ENCODE peak calls at places on chromosomes 16 and 17, in six cellular contexts. C is CD4-positive, alpha-beta memory T cell; R is K562; E is lung; M is HFF-Myc; Q is adipocyte. S is an unnamed sample.
A peak's percentile ranks its signal among the peaks of the same experiment; 100 is the strongest.

GRCh38 chr17:58112970-58113631 is 29.9 kb downstream of the DYNLL2 start:
- DNase-seq in M (peak; percentile 54), R (peak; percentile 78), E (peak; percentile 80), Q (peak; percentile 88), C (peak; percentile 79), S (peak; percentile 68)

GRCh38 chr17:2695243-2695960 is 16.2 kb downstream of the CLUH start:
- DNase-seq in R (no peak), M (no peak), C (no peak), Q (no peak), E (no peak), S (no peak)

GRCh38 chr17:70613681-70614080 is 444.3 kb downstream of the KCNJ2 start:
- DNase-seq in E (no peak), Q (no peak), C (no peak), M (no peak), R (no peak), S (no peak)

GRCh38 chr16:88473666-88474534 is 20.8 kb downstream of the ZFPM1 start:
- DNase-seq in R (peak; percentile 90), E (no peak), Q (no peak), M (no peak), C (no peak), S (peak; percentile 87)

GRCh38 chr16:11253009-11253994 is 2.7 kb downstream of the SOCS1 start:
- DNase-seq in R (peak; percentile 46), E (no peak), Q (peak; percentile 19), M (no peak), C (peak; percentile 58), S (peak; percentile 66)

GRCh38 chr17:46081018-46081320 is 81.9 kb downstream of the STH start:
- DNase-seq in E (no peak), R (no peak), C (no peak), M (no peak), Q (no peak), S (no peak)

GRCh38 chr16:63789603-63790002 is 1332.3 kb downstream of the CDH11 start:
- DNase-seq in Q (peak; percentile 15), C (no peak), E (no peak), M (no peak), R (peak; percentile 11), S (no peak)

GRCh38 chr17:20735796-20736195 is 156.3 kb downstream of the CDRT15L2 start:
- DNase-seq in R (no peak), Q (no peak), E (no peak), C (no peak), M (no peak), S (no peak)

GRCh38 chr17:13601317-13601775 is 383 bp downstream of the HS3ST3A1 start:
- DNase-seq in E (no peak), R (no peak), M (no peak), Q (peak; percentile 54), C (peak; percentile 3), S (no peak)

GRCh38 chr16:31458073-31458834 is 1.0 kb upstream of the ARMC5 start:
- DNase-seq in M (peak; percentile 71), E (peak; percentile 63), R (peak; percentile 75), Q (peak; percentile 65), C (peak; percentile 63), S (peak; percentile 60)

GRCh38 chr17:15883617-15884111 is 61.3 kb upstream of the ADORA2B start:
- DNase-seq in E (no peak), M (peak; percentile 67), C (no peak), Q (peak; percentile 22), R (peak; percentile 14), S (peak; percentile 94)

GRCh38 chr17:27873746-27874145 is 19.4 kb downstream of the LYRM9 start:
- DNase-seq in M (peak; percentile 14), R (no peak), C (no peak), E (no peak), Q (no peak), S (peak; percentile 35)

GRCh38 chr16:7482028-7482427 is 149.4 kb downstream of the RBFOX1 start:
- DNase-seq in C (no peak), E (no peak), Q (no peak), M (no peak), R (no peak), S (no peak)

GRCh38 chr17:29977836-29978235 is 36.4 kb downstream of the EFCAB5 start:
- DNase-seq in M (no peak), Q (peak; percentile 52), C (no peak), R (no peak), E (no peak), S (no peak)

GRCh38 chr17:76104896-76105231 is 1.3 kb upstream of the EXOC7 start:
- DNase-seq in C (no peak), Q (no peak), E (no peak), R (no peak), M (no peak), S (no peak)

GRCh38 chr17:349666-350065 is 2.9 kb downstream of the RPH3AL start:
- DNase-seq in C (no peak), R (no peak), E (no peak), Q (no peak), M (no peak), S (peak; percentile 58)

GRCh38 chr16:426115-426905 is 861 bp downstream of the RAB11FIP3 start:
- DNase-seq in R (peak; percentile 24), E (no peak), C (no peak), M (no peak), Q (peak; percentile 49), S (peak; percentile 17)

GRCh38 chr17:47810200-47810821 is 11.3 kb downstream of the OSBPL7 start:
- DNase-seq in M (peak; percentile 38), C (no peak), E (peak; percentile 69), R (peak; percentile 82), Q (peak; percentile 75), S (peak; percentile 90)

GRCh38 chr16:81003610-81004460 is 2.9 kb downstream of the CMC2 start:
- DNase-seq in Q (peak; percentile 33), R (no peak), E (no peak), C (no peak), M (no peak), S (peak; percentile 70)

DNA sequence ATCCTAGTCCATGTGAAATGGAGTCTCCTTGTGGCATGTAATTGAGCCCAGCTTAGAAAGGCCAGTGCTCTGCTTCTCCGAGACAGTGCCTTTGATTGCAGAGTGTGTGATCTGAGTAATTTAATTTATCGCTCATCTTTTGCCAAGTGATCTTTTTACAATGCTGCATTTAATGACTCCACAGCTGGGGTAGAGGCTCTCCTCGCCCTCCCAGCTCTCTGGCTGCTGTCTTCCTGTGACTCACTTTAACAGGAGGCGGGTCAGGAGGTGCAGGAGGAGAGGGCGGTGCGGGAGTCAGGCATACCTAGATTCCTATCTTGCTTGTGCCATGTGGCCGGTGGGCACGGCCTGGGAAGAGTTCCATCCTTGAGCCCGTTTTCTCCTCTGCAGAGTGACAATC is 113.4 kb upstream of the FOXF1 start:
- DNase-seq in C (no peak), Q (peak; percentile 83), R (no peak), E (no peak), M (peak; percentile 93), S (peak; percentile 98)
- H3K4me3 ChIP-seq in C (no peak overlapping the region), Q (peak overlapping the region; percentile 61), R (no peak overlapping the region), E (no peak overlapping the region), M (peak overlapping the region; percentile 15), S (peak overlapping the region; percentile 23)

GRCh38 chr17:17677299-17678040 is 3.8 kb upstream of the RAI1 start:
- DNase-seq in M (no peak), E (no peak), C (no peak), Q (no peak), R (no peak), S (no peak)

GRCh38 chr17:17675416-17675815 is 5.8 kb upstream of the RAI1 start:
- DNase-seq in R (no peak), C (no peak), M (no peak), E (no peak), Q (no peak), S (no peak)

GRCh38 chr17:17676752-17677151 is 4.5 kb upstream of the RAI1 start:
- DNase-seq in R (no peak), C (no peak), M (no peak), E (no peak), Q (no peak), S (no peak)

GRCh38 chr17:17679243-17679642 is 2.0 kb upstream of the RAI1 start:
- DNase-seq in Q (no peak), R (no peak), M (no peak), E (no peak), C (no peak), S (no peak)

DNA sequence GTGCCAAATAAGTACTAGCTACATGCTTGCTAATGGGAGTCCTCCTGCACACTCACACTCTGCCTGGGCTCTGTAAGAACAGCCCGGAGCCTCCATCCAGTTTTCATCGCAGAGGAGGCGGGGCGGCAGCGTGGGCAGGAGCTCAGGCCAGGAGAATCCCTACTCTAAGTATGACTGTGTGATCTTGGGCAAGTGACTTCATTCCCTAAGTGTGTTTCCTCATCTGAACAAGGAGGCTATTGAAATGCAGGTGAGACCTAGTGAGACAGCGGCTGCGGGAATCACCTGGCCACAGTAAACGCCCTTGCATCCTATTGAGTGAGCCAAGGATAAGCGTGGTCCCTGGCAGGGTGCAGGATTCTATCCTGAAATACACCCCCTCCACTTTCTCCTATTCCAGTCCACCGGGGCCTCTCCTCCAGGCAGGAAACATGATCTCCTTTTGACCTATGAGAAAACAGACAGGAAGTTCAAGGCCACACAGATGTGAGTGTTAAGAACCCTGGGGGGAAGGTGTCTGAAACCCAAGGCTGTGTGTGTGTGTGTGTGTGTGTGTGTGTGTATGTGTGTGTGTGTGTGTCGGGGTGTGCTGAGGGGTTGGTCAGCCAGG is 5.2 kb upstream of the RAI1 start:
- DNase-seq in M (no peak), E (no peak), R (no peak), C (peak; percentile 44), Q (no peak), S (peak; percentile 48)
- H3K4me3 ChIP-seq in M (no peak overlapping the region), E (no peak overlapping the region), R (no peak overlapping the region), C (no peak overlapping the region), Q (no peak overlapping the region), S (no peak overlapping the region)

DNA sequence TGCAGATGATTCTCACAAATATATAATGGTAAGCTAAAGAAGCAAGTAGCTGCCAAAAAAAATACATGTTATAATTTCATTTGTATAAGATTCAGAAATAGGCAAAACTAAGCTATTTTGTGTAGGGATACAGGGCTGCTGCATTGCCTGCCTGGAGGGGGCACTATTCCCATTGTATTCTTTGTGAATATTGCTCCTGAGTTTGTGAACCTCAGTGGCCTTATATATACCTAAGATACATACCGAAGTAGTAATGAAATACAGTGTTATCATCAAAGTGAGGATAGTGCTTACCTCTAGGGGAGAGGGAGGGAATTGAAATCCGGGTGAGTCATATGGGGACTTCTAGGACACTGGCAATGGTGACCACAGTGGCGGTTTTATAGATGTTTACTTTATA is 53.5 kb downstream of the C17orf58 start:
- DNase-seq in C (no peak), E (no peak), Q (peak; percentile 7), M (no peak), R (peak; percentile 30), S (peak; percentile 20)
- H3K4me3 ChIP-seq in C (no peak overlapping the region), E (no peak overlapping the region), Q (no peak overlapping the region), M (no peak overlapping the region), R (no peak overlapping the region), S (no peak overlapping the region)

GRCh38 chr17:4808378-4808767 is 1.4 kb downstream of the PLD2 start:
- DNase-seq in C (no peak), E (peak; percentile 49), M (no peak), Q (peak; percentile 20), R (no peak), S (no peak)
- H3K4me3 ChIP-seq in C (no peak overlapping the region), E (no peak overlapping the region), M (no peak overlapping the region), Q (no peak overlapping the region), R (no peak overlapping the region), S (no peak overlapping the region)